ENCODE peak calls at places on chromosomes 2 and 18, in ten cellular contexts. A is epithelial cell of esophagus, H is WERI-Rb-1, O is lower leg skin, G is psoas muscle, S is spleen, D is mucosa of descending colon, E is body of pancreas, X is breast epithelium, Z is heart left ventricle. L is an unnamed sample.

GRCh38 chr18:23573948-23574431 is 12.3 kb downstream of the NPC1 start:
- DNase-seq in A (peak), H (no peak), O (peak), G (no peak), S (no peak), D (no peak), E (no peak), X (no peak), Z (no peak), L (peak)

GRCh38 chr18:38256366-38256765 is 690.8 kb upstream of the CELF4 start:
- DNase-seq in A (peak), H (no peak), O (no peak), G (no peak), S (no peak), D (no peak), E (no peak), X (no peak), Z (no peak), L (no peak)

GRCh38 chr2:15579641-15580040 is 12.0 kb upstream of the DDX1 start:
- DNase-seq in A (peak), H (no peak), O (no peak), G (no peak), S (no peak), D (no peak), E (no peak), X (no peak), Z (no peak), L (no peak)

GRCh38 chr2:17517481-17518211 is 594 bp downstream of the RAD51AP2 start:
- DNase-seq in A (no peak), H (no peak), O (no peak), G (no peak), S (no peak), D (no peak), E (peak), X (no peak), Z (no peak), L (peak)

GRCh38 chr2:60745330-60745729 is 10.7 kb upstream of the PAPOLG start:
- DNase-seq in A (no peak), H (no peak), O (no peak), G (no peak), S (no peak), D (no peak), E (no peak), X (no peak), Z (no peak), L (no peak)

GRCh38 chr2:174334781-174335604 is at the start of gene SP9:
- DNase-seq in A (peak), H (peak), O (peak), G (no peak), S (no peak), D (peak), E (no peak), X (no peak), Z (no peak), L (peak)

GRCh38 chr2:106053116-106053515 is 141.0 kb downstream of the UXS1 start:
- DNase-seq in A (peak), H (no peak), O (no peak), G (no peak), S (no peak), D (no peak), E (no peak), X (no peak), Z (no peak), L (peak)

GRCh38 chr2:84846041-84846663 is 34.7 kb downstream of the TRABD2A start:
- DNase-seq in A (no peak), H (peak), O (peak), G (no peak), S (no peak), D (no peak), E (no peak), X (no peak), Z (no peak), L (no peak)

GRCh38 chr18:7021994-7022840 is 95.4 kb downstream of the LAMA1 start:
- DNase-seq in A (peak), H (peak), O (no peak), G (no peak), S (no peak), D (peak), E (peak), X (no peak), Z (no peak), L (peak)

GRCh38 chr18:65852273-65852672 is 101.5 kb downstream of the CDH7 start:
- DNase-seq in A (no peak), H (no peak), O (no peak), G (no peak), S (no peak), D (no peak), E (no peak), X (no peak), Z (no peak), L (no peak)

GRCh38 chr2:96918754-96919550 is 49.1 kb upstream of the SEMA4C start:
- DNase-seq in A (no peak), H (no peak), O (no peak), G (peak), S (no peak), D (no peak), E (no peak), X (no peak), Z (no peak), L (no peak)

GRCh38 chr2:226792155-226792871 is 7.3 kb downstream of the IRS1 start:
- DNase-seq in A (peak), H (no peak), O (no peak), G (no peak), S (no peak), D (no peak), E (no peak), X (no peak), Z (no peak), L (peak)

GRCh38 chr2:226738821-226739507 is 60.7 kb downstream of the IRS1 start:
- DNase-seq in A (no peak), H (no peak), O (no peak), G (no peak), S (no peak), D (no peak), E (peak), X (no peak), Z (no peak), L (no peak)

GRCh38 chr2:203077458-203077857 is 62.8 kb downstream of the NBEAL1 start:
- DNase-seq in A (peak), H (no peak), O (no peak), G (no peak), S (no peak), D (no peak), E (no peak), X (no peak), Z (no peak), L (peak)

GRCh38 chr2:213172641-213173040 is 21.2 kb upstream of the IKZF2 start:
- DNase-seq in A (no peak), H (no peak), O (no peak), G (no peak), S (no peak), D (no peak), E (no peak), X (no peak), Z (no peak), L (no peak)

GRCh38 chr2:48322251-48322650 is 207.7 kb upstream of the STON1 start:
- DNase-seq in A (no peak), H (no peak), O (no peak), G (no peak), S (no peak), D (no peak), E (no peak), X (no peak), Z (no peak), L (no peak)
- H3K4me3 ChIP-seq in A (no peak), H (no peak), O (no peak), G (no peak), S (no peak), D (no peak), E (no peak), X (no peak), Z (no peak), L (no peak)

GRCh38 chr2:223901854-223902253 is 43.3 kb downstream of the WDFY1 start:
- DNase-seq in A (no peak), H (no peak), O (no peak), G (no peak), S (no peak), D (no peak), E (peak), X (no peak), Z (no peak), L (no peak)
- TF ChIP-seq CTCF in A (no peak), H (no peak), O (no peak), G (no peak), S (no peak), D (no peak), E (peak), X (no peak), Z (no peak), L (no peak)

DNA sequence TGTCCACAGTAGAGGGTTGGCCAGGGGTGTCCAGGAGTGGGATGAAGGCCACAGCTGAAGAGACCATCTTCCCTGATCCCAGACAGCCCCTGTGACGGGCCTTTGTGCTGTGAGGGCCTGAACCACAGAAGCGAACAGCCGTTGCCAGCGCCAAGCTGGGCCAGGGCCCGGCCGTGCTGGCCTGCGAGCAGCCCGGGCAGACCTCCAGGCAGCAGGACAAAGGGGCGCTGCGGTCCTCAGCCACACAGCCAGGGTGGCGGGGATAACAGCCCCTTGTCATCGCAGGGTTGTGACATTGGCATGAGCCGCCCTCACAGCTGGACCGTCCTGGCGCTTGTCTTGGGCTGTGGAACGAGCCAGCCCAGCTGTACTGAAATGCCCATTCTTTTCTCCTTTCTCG is 161.1 kb downstream of the FAM210A start:
- DNase-seq in A (no peak), H (no peak), O (no peak), G (peak), S (no peak), D (no peak), E (no peak), X (no peak), Z (peak), L (no peak)
- H3K4me3 ChIP-seq in A (no peak), H (no peak), O (no peak), G (peak), S (no peak), D (no peak), E (no peak), X (no peak), Z (no peak), L (no peak)

GRCh38 chr18:78445880-78446279 is 533.7 kb upstream of the SALL3 start:
- DNase-seq in A (no peak), H (no peak), O (no peak), G (no peak), S (no peak), D (no peak), E (no peak), X (no peak), Z (no peak), L (no peak)

DNA sequence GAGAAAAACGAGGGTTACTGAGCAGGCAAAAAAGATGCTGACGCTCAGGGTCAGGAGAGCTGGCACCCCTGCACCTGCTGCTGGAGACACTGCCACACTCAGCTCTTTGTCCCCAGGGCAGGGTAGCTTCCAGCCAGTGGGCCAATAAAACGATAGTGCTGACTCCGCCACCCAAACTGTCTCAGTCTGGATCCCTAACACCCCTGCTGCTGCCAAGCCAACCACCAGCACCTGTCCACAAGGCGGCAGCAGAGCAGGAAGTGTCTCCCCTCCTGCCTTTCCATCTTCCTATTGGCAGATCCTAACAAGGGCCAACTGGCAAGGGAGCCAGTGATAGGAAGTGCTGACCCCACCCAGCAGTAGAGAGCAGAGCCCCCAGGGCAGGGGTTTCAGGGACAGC is 531.5 kb upstream of the SALL3 start:
- DNase-seq in A (no peak), H (peak), O (no peak), G (no peak), S (no peak), D (no peak), E (no peak), X (no peak), Z (no peak), L (no peak)
- TF ChIP-seq CTCF in A (no peak), H (peak), O (no peak), G (no peak), S (no peak), D (no peak), E (no peak), X (no peak), Z (no peak), L (no peak)

GRCh38 chr2:118846667-118847446 is 591 bp downstream of the EN1 start:
- DNase-seq in A (no peak), H (no peak), O (peak), G (peak), S (no peak), D (no peak), E (no peak), X (no peak), Z (no peak), L (peak)
- H3K4me3 ChIP-seq in A (no peak), H (no peak), O (peak), G (peak), S (peak), D (no peak), E (no peak), X (peak), Z (no peak), L (peak)

DNA sequence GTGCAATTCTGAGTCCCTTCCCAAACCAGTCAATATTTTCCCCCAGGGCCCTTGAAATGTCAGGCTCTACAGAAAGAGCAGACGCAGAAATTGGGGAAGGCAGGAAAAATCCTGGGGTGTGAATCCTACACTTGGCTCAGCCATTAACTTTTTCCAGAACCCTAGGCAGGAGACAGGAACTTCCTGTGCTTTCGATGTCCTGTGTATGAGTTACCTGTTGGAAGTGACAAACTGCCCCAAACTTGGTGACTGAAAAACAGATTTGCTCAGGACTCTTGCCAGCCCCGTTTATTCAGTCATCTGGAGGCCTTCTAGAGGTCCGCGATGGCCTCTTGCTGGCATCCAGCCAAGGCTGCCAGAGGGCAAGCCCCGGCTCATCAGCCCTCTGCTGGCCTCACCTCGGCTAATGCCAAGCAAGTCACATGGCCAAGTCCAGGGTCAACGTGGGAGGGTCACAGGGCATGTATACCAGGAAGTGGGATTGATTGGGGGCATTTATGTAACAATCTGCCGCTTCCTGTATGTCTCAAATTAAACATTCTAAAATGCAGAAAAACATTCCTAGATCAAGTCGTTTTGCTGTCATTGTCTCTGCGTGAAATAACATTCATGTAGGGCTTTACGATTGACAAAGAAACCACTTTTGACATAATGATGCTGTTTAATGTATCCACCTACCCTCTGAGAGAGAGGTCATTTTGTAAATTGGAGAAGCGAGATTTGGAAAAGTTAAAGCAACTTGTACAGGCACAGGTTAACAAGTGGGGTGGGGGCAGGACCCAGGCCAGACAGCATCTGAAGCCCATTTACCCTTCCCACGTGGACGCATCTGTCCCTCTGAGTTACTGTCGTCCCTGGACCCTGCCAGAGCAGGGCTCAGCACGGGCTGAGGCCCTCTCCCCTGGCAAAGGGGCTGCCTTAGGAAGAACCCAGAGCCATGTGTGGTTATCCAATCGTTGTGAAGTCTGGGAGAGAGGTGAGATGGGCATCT is 179.4 kb downstream of the INHBB start:
- DNase-seq in A (no peak), H (no peak), O (no peak), G (peak), S (peak), D (no peak), E (peak), X (no peak), Z (no peak), L (no peak)
- TF ChIP-seq CTCF in A (no peak), H (no peak), O (no peak), G (no peak), S (no peak), D (no peak), E (no peak), X (no peak), Z (no peak), L (no peak)

GRCh38 chr18:58105206-58105907 is 61.3 kb downstream of the NEDD4L start:
- DNase-seq in A (no peak), H (no peak), O (no peak), G (no peak), S (no peak), D (no peak), E (no peak), X (no peak), Z (no peak), L (no peak)

GRCh38 chr18:58102875-58103274 is 58.8 kb downstream of the NEDD4L start:
- DNase-seq in A (no peak), H (no peak), O (no peak), G (no peak), S (no peak), D (no peak), E (no peak), X (no peak), Z (no peak), L (no peak)

GRCh38 chr18:58102020-58102419 is 58.0 kb downstream of the NEDD4L start:
- DNase-seq in A (no peak), H (no peak), O (no peak), G (no peak), S (no peak), D (no peak), E (no peak), X (no peak), Z (no peak), L (no peak)

GRCh38 chr18:58104071-58104470 is 60.0 kb downstream of the NEDD4L start:
- DNase-seq in A (no peak), H (no peak), O (no peak), G (no peak), S (no peak), D (no peak), E (no peak), X (no peak), Z (no peak), L (no peak)

GRCh38 chr18:58103339-58103930 is 59.4 kb downstream of the NEDD4L start:
- DNase-seq in A (no peak), H (no peak), O (no peak), G (no peak), S (no peak), D (no peak), E (peak), X (no peak), Z (no peak), L (peak)
- H3K4me3 ChIP-seq in A (no peak), H (no peak), O (no peak), G (no peak), S (peak), D (no peak), E (no peak), X (no peak), Z (no peak), L (no peak)

DNA sequence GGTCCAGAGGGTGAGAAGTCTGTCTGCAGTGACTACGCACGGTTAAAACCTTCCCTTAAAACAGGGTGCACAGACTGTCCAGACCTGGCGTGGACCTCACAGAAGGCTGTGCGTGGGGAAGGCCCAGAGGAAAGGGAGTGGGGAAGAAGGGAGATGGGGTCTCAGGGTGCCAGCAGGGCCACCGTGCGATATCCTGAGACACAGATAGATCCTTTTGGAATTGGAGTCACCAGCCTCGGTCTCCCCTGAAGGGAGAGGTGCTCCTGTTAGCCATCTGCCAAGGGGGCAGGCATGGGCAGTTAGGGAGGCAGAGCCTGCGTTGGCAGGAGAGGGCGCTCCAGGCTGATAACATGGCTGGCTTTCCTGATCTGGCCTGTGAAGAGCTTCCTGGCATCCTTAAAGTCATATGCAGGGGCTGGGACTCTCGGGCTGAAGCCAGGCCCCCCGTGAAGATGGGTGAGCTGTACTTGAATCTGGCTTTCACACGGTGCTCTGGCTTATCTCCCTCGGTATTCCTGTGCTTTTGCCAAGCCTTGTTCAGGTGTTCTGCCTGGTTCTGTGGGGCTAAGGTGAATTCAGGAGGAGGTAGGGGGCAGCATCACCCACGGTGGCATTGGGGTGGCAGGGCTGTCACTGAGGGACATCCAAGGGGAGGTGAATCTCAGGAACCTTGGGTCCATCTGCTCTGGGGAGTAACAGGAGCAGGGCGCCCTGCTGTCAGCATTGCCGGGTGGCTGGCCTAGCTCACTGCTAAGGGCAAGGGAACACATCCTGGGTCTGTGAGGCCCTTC is 107.2 kb upstream of the SMAD2 start:
- DNase-seq in A (peak), H (peak), O (peak), G (no peak), S (peak), D (no peak), E (peak), X (peak), Z (peak), L (no peak)
- TF ChIP-seq CTCF in A (peak), H (peak), O (no peak), G (no peak), S (peak), D (no peak), E (peak), X (no peak), Z (peak), L (no peak)

DNA sequence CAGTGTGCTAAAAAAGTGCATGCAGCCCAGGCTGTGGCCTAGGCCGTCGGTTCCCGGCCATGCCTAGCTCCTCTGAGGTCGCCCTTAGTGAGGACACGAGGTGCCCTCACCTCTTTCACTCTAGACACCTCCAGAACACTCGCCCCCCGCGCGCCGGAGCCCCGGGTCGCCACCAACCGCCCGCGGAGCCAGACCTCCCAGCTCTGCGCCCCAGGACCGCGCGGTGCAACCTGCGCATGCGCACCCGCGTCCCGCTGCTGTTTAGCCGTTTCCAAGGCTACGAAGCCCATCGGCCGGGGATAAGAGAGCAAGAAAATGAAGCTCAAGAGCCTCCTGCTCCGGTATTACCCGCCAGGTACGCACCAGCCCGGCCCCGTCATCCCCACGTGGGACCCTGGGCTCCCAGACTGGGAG is at the start of gene DAW1:
- DNase-seq in A (no peak), H (peak), O (peak), G (peak), S (peak), D (peak), E (peak), X (no peak), Z (peak), L (peak)
- H3K4me3 ChIP-seq in A (peak), H (peak), O (no peak), G (peak), S (peak), D (no peak), E (no peak), X (peak), Z (peak), L (peak)